ENCODE peak calls at places on chromosomes 2 and 18, in four cellular contexts. N is hippocampal formation, V is Panc1, R is psoas muscle. F is an unnamed sample.

GRCh38 chr2:176455865-176456291 is 186.6 kb downstream of the MTX2 start:
- DNase-seq in R (peak; percentile 76), N (no peak), V (no peak), F (peak; percentile 78)

GRCh38 chr18:58044370-58045264 is 591 bp downstream of the NEDD4L start:
- DNase-seq in R (peak; percentile 59), V (no peak), N (no peak), F (peak; percentile 15)

GRCh38 chr2:170715062-170715931 is at the start of gene SP5:
- DNase-seq in R (peak; percentile 56), V (no peak), N (no peak), F (peak; percentile 35)

GRCh38 chr2:221500501-221501209 is 71.4 kb downstream of the EPHA4 start:
- DNase-seq in V (no peak), N (no peak), R (no peak), F (no peak)

GRCh38 chr18:48613589-48613988 is 74.8 kb downstream of the CTIF start:
- DNase-seq in R (peak; percentile 72), V (no peak), N (peak; percentile 78), F (peak; percentile 63)

GRCh38 chr18:12309683-12310198 is 1.7 kb downstream of the TUBB6 start:
- DNase-seq in N (no peak), R (no peak), V (no peak), F (no peak)

GRCh38 chr2:160956243-160956802 is 203.9 kb upstream of the TANK start:
- DNase-seq in V (no peak), R (peak; percentile 63), N (no peak), F (no peak)

GRCh38 chr2:120393456-120393855 is 47.5 kb downstream of the INHBB start:
- DNase-seq in V (no peak), N (no peak), R (peak; percentile 36), F (no peak)

GRCh38 chr18:72197598-72197997 is 346.5 kb downstream of the CBLN2 start:
- DNase-seq in R (no peak), V (no peak), N (no peak), F (no peak)

F was measured in heart left ventricle.